ENCODE peak calls at places on chromosomes 5 and 9, in seven cellular contexts. A, F, U, B, X, E and M are unnamed samples.

GRCh38 chr5:125914471-125914870 is 508.7 kb upstream of the GRAMD2B start:
- DNase-seq in A (no peak), F (no peak), U (no peak), B (no peak), X (no peak), E (no peak), M (no peak)

GRCh38 chr9:35112257-35113020 is 3.2 kb downstream of the ATOSB start:
- DNase-seq in A (no peak), F (no peak), U (no peak), B (no peak), X (peak; percentile 64), E (no peak), M (no peak)

GRCh38 chr5:150562832-150563231 is 54.9 kb downstream of the NDST1 start:
- DNase-seq in A (no peak), F (no peak), U (peak; percentile 48), B (no peak), X (peak; percentile 59), E (no peak), M (no peak)

GRCh38 chr5:153629496-153629895 is 139.0 kb downstream of the GRIA1 start:
- DNase-seq in A (no peak), F (no peak), U (no peak), B (no peak), X (no peak), E (no peak), M (no peak)

GRCh38 chr5:10910261-10910660 is 149.2 kb upstream of the DAP start:
- DNase-seq in A (no peak), F (no peak), U (no peak), B (no peak), X (no peak), E (no peak), M (no peak)

GRCh38 chr9:131827821-131828369 is 88.0 kb upstream of the RAPGEF1 start:
- DNase-seq in A (no peak), F (no peak), U (no peak), B (no peak), X (no peak), E (no peak), M (no peak)

GRCh38 chr5:88656196-88656935 is 226.6 kb downstream of the MEF2C start:
- DNase-seq in A (no peak), F (no peak), U (no peak), B (no peak), X (no peak), E (no peak), M (no peak)

GRCh38 chr5:17020586-17021362 is 84.7 kb upstream of the MYO10 start:
- DNase-seq in A (no peak), F (no peak), U (no peak), B (no peak), X (peak; percentile 51), E (no peak), M (no peak)

GRCh38 chr5:61802456-61802855 is 470.4 kb downstream of the ZSWIM6 start:
- DNase-seq in A (no peak), F (no peak), U (no peak), B (no peak), X (no peak), E (no peak), M (no peak)

GRCh38 chr5:43926923-43927322 is 323.9 kb downstream of the NNT start:
- DNase-seq in A (no peak), F (no peak), U (no peak), B (no peak), X (no peak), E (no peak), M (no peak)

GRCh38 chr5:39520232-39520572 is 95.4 kb upstream of the DAB2 start:
- DNase-seq in A (no peak), F (no peak), U (no peak), B (no peak), X (peak; percentile 95), E (no peak), M (no peak)
- H3K4me1 ChIP-seq in A (peaks cover 3% of the 10 kb centered on the region), F (no peaks in the 10 kb centered on the region), U (peaks cover 7% of the 10 kb centered on the region), B (no peaks in the 10 kb centered on the region), X (peaks cover 14% of the 10 kb centered on the region), E (peaks cover 6% of the 10 kb centered on the region), M (no peaks in the 10 kb centered on the region)

GRCh38 chr9:70481471-70481870 is 67.0 kb upstream of the KLF9 start:
- DNase-seq in A (no peak), F (no peak), U (no peak), B (no peak), X (no peak), E (no peak), M (no peak)
- H3K4me1 ChIP-seq in A (peaks cover 8% of the 10 kb centered on the region), F (no peaks in the 10 kb centered on the region), U (peaks cover 85% of the 10 kb centered on the region), B (no peaks in the 10 kb centered on the region), X (peaks cover 19% of the 10 kb centered on the region), E (peaks cover 53% of the 10 kb centered on the region), M (peaks cover 2% of the 10 kb centered on the region)

DNA sequence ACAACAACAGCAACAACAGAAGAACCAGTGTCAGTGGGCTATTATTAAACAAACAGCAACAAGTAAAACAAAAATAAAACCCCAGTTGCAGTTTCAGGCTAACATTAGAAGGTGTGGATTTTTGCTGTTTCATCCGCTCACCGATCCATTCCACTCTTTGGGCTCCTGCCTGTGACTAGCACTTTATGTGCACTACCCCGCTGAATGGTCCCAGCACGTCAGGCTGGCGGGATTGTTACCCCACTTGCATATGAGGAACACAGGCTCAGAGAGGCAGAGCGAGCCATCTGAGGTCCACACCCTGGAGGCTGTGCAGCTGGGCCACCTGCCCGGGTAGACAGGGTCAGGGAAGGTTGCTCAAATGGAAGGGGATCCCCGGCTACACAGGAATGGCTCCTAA is 26.0 kb downstream of the NSG2 start:
- DNase-seq in A (no peak), F (no peak), U (no peak), B (no peak), X (no peak), E (no peak), M (no peak)
- H3K4me1 ChIP-seq in A (no peaks in the 10 kb centered on the region), F (no peaks in the 10 kb centered on the region), U (no peaks in the 10 kb centered on the region), B (no peaks in the 10 kb centered on the region), X (no peaks in the 10 kb centered on the region), E (no peaks in the 10 kb centered on the region), M (no peaks in the 10 kb centered on the region)

GRCh38 chr9:105959491-105959890 is 265.1 kb downstream of the TMEM38B start:
- DNase-seq in A (no peak), F (no peak), U (no peak), B (no peak), X (no peak), E (no peak), M (no peak)
- H3K4me1 ChIP-seq in A (peaks cover 7% of the 10 kb centered on the region), F (no peaks in the 10 kb centered on the region), U (no peaks in the 10 kb centered on the region), B (no peaks in the 10 kb centered on the region), X (no peaks in the 10 kb centered on the region), E (no peaks in the 10 kb centered on the region), M (no peaks in the 10 kb centered on the region)

DNA sequence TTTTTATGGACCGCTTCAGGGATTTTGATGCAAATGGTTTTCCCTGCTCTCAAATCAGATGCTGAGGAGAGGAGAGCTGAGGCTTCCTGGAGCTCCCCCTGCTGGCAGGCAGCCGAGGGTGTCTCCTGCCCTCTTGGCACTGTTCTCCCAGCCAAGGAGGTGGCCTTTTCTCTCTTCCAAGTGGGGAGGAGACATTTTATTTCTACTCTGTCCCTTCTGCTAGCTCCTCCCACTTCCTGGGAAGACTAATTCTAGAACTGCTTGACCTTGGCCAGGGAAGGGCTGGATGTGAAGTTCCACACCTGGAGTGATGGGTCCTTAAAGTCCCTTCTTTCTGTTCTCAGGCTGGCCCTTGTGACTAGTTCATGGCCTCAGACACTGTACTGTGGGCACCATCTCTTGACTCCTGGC is 31.8 kb downstream of the PTPA start:
- DNase-seq in A (peak; percentile 88), F (peak; percentile 64), U (peak; percentile 92), B (peak; percentile 55), X (peak; percentile 92), E (peak; percentile 84), M (peak; percentile 65)
- H3K4me1 ChIP-seq in A (peaks cover 14% of the 10 kb centered on the region), F (peaks cover 38% of the 10 kb centered on the region), U (peaks cover 76% of the 10 kb centered on the region), B (peaks cover 36% of the 10 kb centered on the region), X (peaks cover 69% of the 10 kb centered on the region), E (peaks cover 43% of the 10 kb centered on the region), M (peaks cover 36% of the 10 kb centered on the region)

DNA sequence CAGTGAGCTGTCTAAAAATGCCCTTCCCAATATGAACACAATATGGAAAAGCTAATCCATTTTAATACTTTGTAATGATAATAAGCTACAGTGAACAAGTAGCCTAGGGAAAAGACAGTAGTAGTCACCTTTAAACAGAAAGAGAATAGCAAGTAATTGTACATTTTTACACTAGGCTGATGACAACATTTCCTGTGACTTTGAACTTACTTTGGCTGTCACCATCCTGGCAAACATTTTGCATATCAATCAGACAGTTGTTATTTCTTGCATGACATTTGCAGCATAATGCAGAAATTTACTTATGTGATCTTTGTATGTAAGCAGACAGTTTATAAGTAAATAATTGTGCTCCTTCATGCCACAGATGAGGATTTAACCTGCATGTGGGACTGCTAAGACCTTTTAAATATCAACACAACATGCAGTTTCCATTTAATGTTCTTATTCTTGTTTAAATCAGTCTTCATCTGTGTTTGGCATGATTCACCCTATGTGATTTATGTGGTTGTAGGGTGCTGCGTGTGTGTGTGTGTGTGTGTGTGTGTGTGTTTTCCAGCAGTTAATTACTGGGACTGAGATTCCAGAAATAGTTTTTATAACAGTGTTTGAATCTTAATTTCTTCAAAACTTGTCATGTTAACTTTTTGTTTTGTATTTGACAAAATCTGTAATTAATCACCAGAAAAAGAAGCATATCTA is 997.1 kb upstream of the ARRDC3 start:
- DNase-seq in A (no peak), F (no peak), U (no peak), B (no peak), X (peak; percentile 11), E (no peak), M (no peak)
- H3K4me1 ChIP-seq in A (no peaks in the 10 kb centered on the region), F (no peaks in the 10 kb centered on the region), U (no peaks in the 10 kb centered on the region), B (no peaks in the 10 kb centered on the region), X (peaks cover 7% of the 10 kb centered on the region), E (no peaks in the 10 kb centered on the region), M (no peaks in the 10 kb centered on the region)

DNA sequence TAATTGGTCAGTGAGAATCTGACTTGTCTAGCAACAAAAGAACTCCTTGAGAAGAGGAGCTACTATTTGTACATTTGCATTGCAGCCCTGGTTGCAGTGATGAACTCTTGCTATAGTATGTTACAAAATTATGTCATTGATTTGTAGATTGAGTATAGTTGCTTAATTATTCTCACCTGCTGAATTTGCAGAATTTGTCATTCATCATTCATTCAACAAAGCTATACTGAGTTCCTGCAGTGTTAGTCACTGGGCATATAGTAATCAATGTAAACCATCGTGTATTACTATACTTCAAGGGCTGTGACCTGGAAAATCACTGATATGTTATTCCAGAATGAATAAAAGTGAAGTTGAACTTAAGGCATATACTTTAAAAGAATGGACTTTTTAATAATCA is 50.1 kb downstream of the SLC1A3 start:
- DNase-seq in A (no peak), F (no peak), U (no peak), B (no peak), X (no peak), E (no peak), M (no peak)
- H3K4me1 ChIP-seq in A (peaks cover 15% of the 10 kb centered on the region), F (no peaks in the 10 kb centered on the region), U (peaks cover 9% of the 10 kb centered on the region), B (no peaks in the 10 kb centered on the region), X (peaks cover 5% of the 10 kb centered on the region), E (no peaks in the 10 kb centered on the region), M (no peaks in the 10 kb centered on the region)

DNA sequence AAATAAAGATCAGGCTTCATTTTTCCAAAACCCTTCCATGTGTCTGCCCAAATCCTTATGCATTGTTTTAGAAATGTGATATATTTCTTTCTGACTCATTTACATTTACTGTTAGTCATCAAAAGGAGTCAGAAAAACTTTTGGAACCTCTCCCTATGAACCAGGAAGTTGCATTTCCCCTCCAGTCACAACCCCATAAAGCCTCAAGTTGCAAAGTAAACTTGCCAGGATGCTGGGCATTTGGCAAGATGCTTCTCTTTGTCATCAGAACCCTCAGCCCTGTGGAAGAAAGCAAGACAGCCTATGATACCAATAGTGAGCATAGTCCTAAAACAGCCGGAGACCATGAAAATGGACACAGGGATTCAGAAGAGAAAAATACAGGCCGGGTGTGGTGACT is 84.2 kb downstream of the MUSK start:
- DNase-seq in A (no peak), F (no peak), U (no peak), B (no peak), X (peak; percentile 96), E (no peak), M (no peak)
- H3K4me1 ChIP-seq in A (no peaks in the 10 kb centered on the region), F (no peaks in the 10 kb centered on the region), U (no peaks in the 10 kb centered on the region), B (no peaks in the 10 kb centered on the region), X (peaks cover 15% of the 10 kb centered on the region), E (no peaks in the 10 kb centered on the region), M (no peaks in the 10 kb centered on the region)